ENCODE peak calls at places on chromosomes 5 and 9, in four cellular contexts. R is H1, E is GM12878, F is HepG2. X is an unnamed sample.
A peak's percentile ranks its signal among the peaks of the same experiment; 100 is the strongest.

GRCh38 chr5:78979117-78979742 is 5.9 kb downstream of the ARSB start:
- DNase-seq in R (no peak), E (no peak), F (peak; percentile 81), X (no peak)

GRCh38 chr9:36572515-36573418 is at the start of gene MELK:
- DNase-seq in R (peak; percentile 95), E (no peak), F (peak; percentile 71), X (peak; percentile 71)

GRCh38 chr9:1460143-1460769 is 410.1 kb downstream of the DMRT2 start:
- DNase-seq in R (no peak), E (peak; percentile 25), F (peak; percentile 53), X (peak; percentile 22)

GRCh38 chr5:98599016-98599415 is 174.4 kb upstream of the RGMB start:
- DNase-seq in R (no peak), E (no peak), F (no peak), X (no peak)

GRCh38 chr9:84121991-84122523 is 141.5 kb downstream of the RMI1 start:
- DNase-seq in R (no peak), E (no peak), F (no peak), X (no peak)

GRCh38 chr9:37037137-37037743 is 3.2 kb upstream of the PAX5 start:
- DNase-seq in R (no peak), E (no peak), F (no peak), X (no peak)

GRCh38 chr9:12544700-12545099 is 148.5 kb upstream of the TYRP1 start:
- DNase-seq in R (no peak), E (no peak), F (no peak), X (no peak)

GRCh38 chr5:124746916-124747769 is 704 bp upstream of the ZNF608 start:
- DNase-seq in R (peak; percentile 71), E (peak; percentile 66), F (peak; percentile 57), X (no peak)

GRCh38 chr5:135332519-135333150 is 66.4 kb downstream of the MACROH2A1 start:
- DNase-seq in R (no peak), E (no peak), F (peak; percentile 59), X (peak; percentile 33)
- TF ChIP-seq SUZ12 in R (no peak), E (no peak), F (no peak), X (no peak)

GRCh38 chr5:175163586-175164275 is 280.3 kb downstream of the DRD1 start:
- DNase-seq in R (no peak), E (no peak), F (no peak), X (no peak)

GRCh38 chr5:175162036-175162435 is 281.9 kb downstream of the DRD1 start:
- DNase-seq in R (no peak), E (no peak), F (no peak), X (no peak)

GRCh38 chr5:175170899-175171298 is 273.1 kb downstream of the DRD1 start:
- DNase-seq in R (no peak), E (no peak), F (no peak), X (no peak)

GRCh38 chr5:175166013-175166412 is 278.0 kb downstream of the DRD1 start:
- DNase-seq in R (no peak), E (no peak), F (no peak), X (no peak)
- TF ChIP-seq YY1 in R (no peak), E (no peak), F (no peak), X (no peak)

GRCh38 chr5:116313366-116313765 is 228.5 kb downstream of the COMMD10 start:
- DNase-seq in R (no peak), E (no peak), F (no peak), X (no peak)

GRCh38 chr5:116320486-116320885 is 235.7 kb downstream of the COMMD10 start:
- DNase-seq in R (no peak), E (no peak), F (no peak), X (no peak)

GRCh38 chr5:116318091-116318854 is 233.4 kb downstream of the COMMD10 start:
- DNase-seq in R (no peak), E (no peak), F (no peak), X (no peak)

GRCh38 chr5:116315531-116315930 is 230.7 kb downstream of the COMMD10 start:
- DNase-seq in R (no peak), E (no peak), F (no peak), X (no peak)
- H3K4me3 ChIP-seq in R (no peak overlapping the region), E (no peak overlapping the region), F (no peak overlapping the region), X (no peak overlapping the region)

DNA sequence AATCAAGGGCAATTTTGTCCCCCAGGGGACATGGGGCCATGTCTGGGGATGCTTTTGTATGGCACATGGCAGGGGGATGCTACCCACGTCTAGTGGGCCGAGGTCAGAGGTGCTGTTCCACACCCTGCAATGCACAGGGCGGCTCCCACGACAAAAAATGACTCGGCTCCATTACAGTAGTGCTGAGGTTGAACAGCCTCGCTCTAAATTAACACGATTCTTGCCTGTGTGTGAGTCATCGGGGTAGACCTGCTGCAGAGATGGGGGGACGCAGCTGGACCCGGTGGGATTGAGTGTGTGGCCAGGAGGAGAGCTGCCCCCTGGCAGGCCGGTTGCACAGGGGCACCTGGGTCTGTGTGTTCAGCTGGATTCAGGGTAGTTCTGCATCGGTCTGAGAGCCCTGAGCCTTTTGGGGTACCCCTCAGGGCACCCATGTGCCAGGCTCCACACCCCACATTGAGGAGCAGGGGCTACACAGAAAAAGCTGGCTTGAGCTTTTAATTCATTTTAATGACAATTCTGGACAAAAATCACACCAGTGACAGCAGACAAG is 20.0 kb upstream of the COL5A1 start:
- DNase-seq in R (no peak), E (no peak), F (no peak), X (no peak)
- TF ChIP-seq SUZ12 in R (no peak), E (no peak), F (no peak), X (no peak)

DNA sequence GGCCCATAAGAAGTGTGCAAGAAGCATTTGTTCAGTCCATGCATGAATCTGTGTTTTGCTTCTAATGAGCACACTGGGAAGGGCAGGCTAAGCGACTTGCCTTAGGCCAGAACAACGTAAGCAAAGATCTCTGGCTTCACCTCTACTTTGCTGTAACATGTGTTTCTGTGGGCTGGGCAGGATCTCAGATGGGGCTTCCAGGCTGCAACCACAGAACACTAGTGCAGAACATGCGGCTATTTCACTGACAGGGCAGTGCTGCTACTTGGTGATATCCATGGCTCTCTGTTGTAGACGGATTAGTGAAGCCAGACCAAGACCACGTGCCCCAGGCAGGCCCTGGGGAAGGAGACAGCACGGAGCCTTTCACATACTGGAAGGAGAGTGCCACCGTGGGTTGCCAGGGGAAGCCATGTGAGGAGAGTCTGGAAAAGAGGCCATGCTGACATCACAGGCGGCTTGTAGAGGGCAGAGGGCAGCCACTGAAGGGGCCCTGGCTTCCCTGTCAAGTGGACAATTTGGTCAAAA is 9.9 kb downstream of the DIRAS2 start:
- DNase-seq in R (no peak), E (no peak), F (no peak), X (no peak)
- TF ChIP-seq YY1 in R (no peak), E (no peak), F (no peak), X (no peak)

GRCh38 chr9:28970241-28970654 is 1397.0 kb upstream of the C9orf72 start:
- DNase-seq in R (peak; percentile 58), E (no peak), F (no peak), X (peak; percentile 38)
- H3K4me3 ChIP-seq in R (peak overlapping the region; percentile 21), E (no peak overlapping the region), F (no peak overlapping the region), X (no peak overlapping the region)

GRCh38 chr9:135605238-135605781 is 34.0 kb downstream of the GLT6D1 start:
- DNase-seq in R (no peak), E (no peak), F (no peak), X (no peak)

GRCh38 chr9:135604437-135605237 is 34.7 kb downstream of the GLT6D1 start:
- DNase-seq in R (peak; percentile 47), E (no peak), F (no peak), X (no peak)

GRCh38 chr9:135600296-135600805 is 38.8 kb downstream of the PAEP start:
- DNase-seq in R (no peak), E (no peak), F (no peak), X (no peak)

GRCh38 chr9:135602789-135603481 is 36.4 kb downstream of the GLT6D1 start:
- DNase-seq in R (peak; percentile 86), E (no peak), F (no peak), X (no peak)

GRCh38 chr9:135601988-135602387 is 37.4 kb downstream of the GLT6D1 start:
- DNase-seq in R (peak; percentile 24), E (no peak), F (no peak), X (no peak)
- TF ChIP-seq SUZ12 in R (no peak), E (no peak), F (no peak), X (no peak)

GRCh38 chr9:91179237-91180138 is 182.2 kb downstream of the AUH start:
- DNase-seq in R (peak; percentile 41), E (no peak), F (no peak), X (no peak)
- TF ChIP-seq YY1 in R (no peak), E (no peak), F (no peak), X (no peak)

GRCh38 chr9:134784612-134785305 is 95.9 kb upstream of the FCN2 start:
- DNase-seq in R (no peak), E (no peak), F (no peak), X (peak; percentile 35)
- H3K4me3 ChIP-seq in R (no peak overlapping the region), E (no peak overlapping the region), F (no peak overlapping the region), X (no peak overlapping the region)

GRCh38 chr5:23204111-23204510 is 303.3 kb upstream of the PRDM9 start:
- DNase-seq in R (no peak), E (no peak), F (no peak), X (no peak)

DNA sequence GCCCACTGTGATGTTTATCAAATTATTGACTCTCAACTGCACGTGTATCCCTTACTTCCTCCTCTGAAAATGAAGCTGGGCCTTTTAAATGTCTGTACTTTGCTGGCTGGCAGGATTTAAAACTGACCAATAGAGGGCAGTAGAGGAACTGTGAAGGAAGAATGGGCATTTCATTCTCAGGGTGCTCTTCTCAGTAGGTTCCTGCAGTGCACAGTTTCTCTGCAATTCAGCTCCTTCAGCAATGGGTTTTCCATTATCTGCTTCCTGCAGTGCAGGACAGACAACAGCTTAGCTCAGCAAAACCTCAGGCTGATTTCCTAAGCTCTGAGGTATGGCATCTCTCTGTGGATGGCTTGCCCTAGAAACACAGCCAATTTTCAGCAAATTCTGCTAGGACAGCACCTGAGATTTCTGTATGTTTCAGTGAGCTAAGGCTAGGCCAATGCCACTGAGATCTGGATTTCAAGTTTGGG is 298.4 kb upstream of the PRDM9 start:
- DNase-seq in R (peak; percentile 51), E (peak; percentile 9), F (peak; percentile 39), X (peak; percentile 43)
- TF ChIP-seq SUZ12 in R (no peak), E (no peak), F (no peak), X (no peak)